ENCODE peak calls at places on chromosomes 12 and 14, in five cellular contexts. R is AG10803, Z is fibroblast of mammary gland, A is GM23248, S is AG04450. G is an unnamed sample.
A peak's percentile ranks its signal among the peaks of the same experiment; 100 is the strongest.

GRCh38 chr14:77761205-77761931 is 412 bp upstream of the SNW1 start:
- DNase-seq in R (peak; percentile 65), Z (peak; percentile 93), A (peak; percentile 79), S (no peak), G (peak; percentile 24)

GRCh38 chr12:20220339-20220738 is 148.0 kb upstream of the PDE3A start:
- DNase-seq in R (peak; percentile 27), Z (peak; percentile 73), A (peak; percentile 44), S (no peak), G (peak; percentile 31)

GRCh38 chr12:64010069-64010686 is 165.7 kb downstream of the SRGAP1 start:
- DNase-seq in R (peak; percentile 48), Z (peak; percentile 75), A (peak; percentile 86), S (peak; percentile 65), G (peak; percentile 94)

GRCh38 chr14:73746540-73747385 is 32.6 kb upstream of the PNMA1 start:
- DNase-seq in R (no peak), Z (no peak), A (no peak), S (no peak), G (no peak)

GRCh38 chr14:74083784-74084276 is 423 bp downstream of the ALDH6A1 start:
- DNase-seq in R (no peak), Z (no peak), A (no peak), S (no peak), G (no peak)

GRCh38 chr14:68781161-68782021 is 11.5 kb downstream of the ZFP36L1 start:
- DNase-seq in R (no peak), Z (no peak), A (no peak), S (no peak), G (no peak)

GRCh38 chr12:32198555-32198954 is 91.9 kb downstream of the BICD1 start:
- DNase-seq in R (peak; percentile 13), Z (peak; percentile 73), A (peak; percentile 81), S (no peak), G (peak; percentile 27)

GRCh38 chr14:96268426-96269358 is 12.7 kb downstream of the BDKRB1 start:
- DNase-seq in R (peak; percentile 94), Z (peak; percentile 98), A (peak; percentile 99), S (peak; percentile 88), G (peak; percentile 96)

GRCh38 chr12:27176765-27177164 is 67.3 kb upstream of the STK38L start:
- DNase-seq in R (peak; percentile 65), Z (peak; percentile 89), A (peak; percentile 74), S (no peak), G (peak; percentile 75)

GRCh38 chr12:68119724-68120211 is 39.8 kb downstream of the IFNG start:
- DNase-seq in R (no peak), Z (no peak), A (no peak), S (no peak), G (peak; percentile 2)

GRCh38 chr14:20823859-20824258 is 21.2 kb upstream of the RNASE1 start:
- DNase-seq in R (no peak), Z (no peak), A (no peak), S (no peak), G (no peak)

GRCh38 chr12:105968025-105968424 is 170.7 kb downstream of the NUAK1 start:
- DNase-seq in R (no peak), Z (no peak), A (peak; percentile 18), S (no peak), G (no peak)

GRCh38 chr12:28603801-28604200 is 413.5 kb downstream of the CCDC91 start:
- DNase-seq in R (no peak), Z (peak; percentile 12), A (no peak), S (no peak), G (no peak)

DNA sequence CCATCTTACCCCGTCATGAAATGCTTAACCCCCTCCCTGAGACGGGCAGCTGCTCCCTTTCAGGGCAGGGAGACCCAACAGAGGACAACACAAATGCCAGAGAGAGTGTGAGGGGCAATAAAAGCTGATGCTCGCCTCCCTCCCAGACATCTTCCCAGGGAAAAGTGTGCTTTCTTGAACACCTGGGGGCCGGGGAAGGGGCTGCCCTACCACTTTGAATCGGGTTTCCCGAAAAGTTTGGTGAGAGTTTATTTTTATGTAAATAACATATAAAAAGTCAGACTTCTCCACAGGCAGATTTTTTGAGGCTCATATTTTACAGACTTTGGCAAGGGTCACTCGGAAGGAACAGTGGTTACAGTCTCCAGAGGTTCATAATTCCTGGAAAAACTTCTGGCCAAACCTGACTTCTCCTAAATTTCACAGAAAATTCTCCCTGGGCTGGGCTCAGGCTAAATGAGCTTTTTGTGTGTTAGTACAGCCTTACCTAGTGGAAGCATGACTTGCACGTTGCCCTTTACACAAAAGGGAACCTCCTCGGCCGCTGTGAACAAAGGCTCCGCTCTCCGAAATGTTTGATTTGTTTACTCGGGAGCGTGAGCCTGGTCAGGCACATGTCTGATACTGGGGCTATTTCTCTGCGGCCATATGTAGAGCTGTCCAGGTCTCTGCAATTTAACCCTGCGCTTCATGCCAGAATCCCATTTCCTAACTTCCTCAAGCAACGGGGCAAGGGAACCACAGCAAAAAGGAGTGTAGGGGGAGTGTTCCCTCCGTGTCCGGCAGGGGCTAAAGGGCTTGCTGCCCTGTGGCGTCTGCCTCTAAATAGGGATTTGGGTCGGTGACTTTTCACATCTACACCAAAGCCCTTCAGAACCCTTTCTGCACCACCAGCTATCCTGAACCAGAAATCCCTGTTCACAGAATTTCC is 3.4 kb downstream of the RTL1 start:
- DNase-seq in R (no peak), Z (no peak), A (peak; percentile 7), S (no peak), G (no peak)
- H3K4me3 ChIP-seq in R (no peak overlapping the region), Z (no peak overlapping the region), A (no peak overlapping the region), S (no peak overlapping the region), G (no peak overlapping the region)

DNA sequence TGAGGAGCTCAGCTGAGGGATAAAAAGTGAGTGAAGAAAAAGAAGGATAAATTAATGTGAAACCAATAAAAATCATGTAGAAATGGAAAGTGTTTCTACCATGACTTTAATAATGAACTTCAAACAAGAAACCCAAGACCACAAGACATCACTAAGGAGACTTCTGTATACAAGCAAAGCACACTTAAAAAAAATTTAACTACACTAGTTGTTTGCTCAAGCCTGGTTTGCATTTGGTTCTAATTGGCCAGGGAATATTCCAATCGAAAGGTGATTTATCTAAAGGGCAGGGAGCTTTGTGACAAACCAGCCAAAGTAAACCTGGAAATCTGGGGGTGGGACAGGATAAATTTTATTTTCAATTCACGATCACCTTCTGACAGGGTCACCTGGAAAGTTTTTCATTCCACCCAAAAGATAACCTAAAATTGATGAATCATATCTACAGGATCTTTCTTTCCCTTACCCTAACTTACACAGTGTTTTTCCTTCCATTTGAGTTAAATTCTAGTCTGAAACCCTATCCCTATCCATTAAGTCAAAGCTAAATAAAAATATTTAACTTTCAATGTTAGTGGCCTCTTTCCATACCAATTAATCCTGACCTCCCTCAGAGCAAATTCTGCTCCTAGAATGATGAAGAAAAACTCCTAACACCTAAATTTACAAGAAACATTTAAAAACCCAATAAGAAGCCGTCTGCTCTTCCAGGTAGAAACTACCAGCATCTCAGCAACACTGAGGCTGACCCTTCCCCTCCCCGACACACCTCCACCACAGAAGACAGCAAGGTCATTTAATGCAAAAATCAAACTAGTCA is 2.5 kb downstream of the EGLN3 start:
- DNase-seq in R (no peak), Z (no peak), A (no peak), S (no peak), G (no peak)
- H3K4me3 ChIP-seq in R (no peak overlapping the region), Z (no peak overlapping the region), A (no peak overlapping the region), S (no peak overlapping the region), G (no peak overlapping the region)

DNA sequence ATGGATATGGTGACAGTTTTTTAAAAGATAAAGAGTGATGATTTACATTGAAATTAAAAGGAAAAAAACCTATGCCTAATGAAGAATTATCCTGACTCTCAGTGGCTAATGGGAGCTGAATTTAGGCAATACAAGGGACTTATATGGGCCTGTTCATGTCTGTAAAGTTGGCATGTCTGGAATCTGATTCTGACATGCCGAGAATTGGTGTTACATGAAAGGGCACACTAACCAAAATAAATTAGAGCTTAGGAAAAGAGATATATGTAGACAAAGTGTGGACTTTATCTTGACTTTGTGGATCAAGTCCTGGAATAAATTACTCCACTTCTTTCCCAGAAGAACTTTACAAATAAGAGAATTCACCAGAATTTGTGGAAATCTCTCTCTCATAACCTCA is 1.1 kb downstream of the TDG start:
- DNase-seq in R (peak; percentile 38), Z (no peak), A (peak; percentile 35), S (no peak), G (no peak)
- H3K4me3 ChIP-seq in R (peak overlapping the region; percentile 97), Z (peak overlapping the region; percentile 100), A (peak overlapping the region; percentile 99), S (peak overlapping the region; percentile 95), G (peak overlapping the region; percentile 92)

DNA sequence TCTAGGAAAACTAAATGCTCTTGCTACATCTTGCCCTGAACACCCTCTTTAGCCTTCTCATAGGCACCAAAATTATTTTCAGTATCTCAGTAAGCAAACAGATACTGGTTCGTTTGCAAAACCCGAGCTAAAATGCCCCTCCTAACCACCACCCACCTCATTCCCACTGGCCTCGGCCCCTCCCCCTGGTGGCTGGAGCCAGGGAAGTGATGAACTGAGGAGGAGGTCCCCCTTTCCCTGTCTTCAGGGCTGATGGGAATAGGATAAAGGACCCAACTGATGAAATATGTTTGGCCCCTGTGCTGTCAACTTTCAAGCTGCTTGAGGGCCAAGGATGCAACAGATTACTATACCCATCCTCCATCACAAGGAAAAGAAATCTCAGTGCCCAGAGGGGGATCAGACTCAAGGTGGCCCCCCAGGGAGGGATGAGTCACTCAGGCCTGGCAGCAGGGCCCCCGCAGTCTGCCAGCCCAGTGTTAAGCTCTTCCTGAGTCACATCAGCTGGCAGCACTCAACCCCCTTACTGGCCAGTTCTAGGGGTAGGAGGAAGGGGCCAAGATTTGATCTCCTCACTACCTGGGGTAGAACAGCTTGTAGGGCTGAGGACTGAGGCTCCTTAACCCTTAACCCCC is 1.7 kb downstream of the ANKRD52 start:
- DNase-seq in R (peak; percentile 46), Z (peak; percentile 67), A (peak; percentile 82), S (no peak), G (peak; percentile 26)
- H3K4me3 ChIP-seq in R (peak overlapping the region; percentile 90), Z (peak overlapping the region; percentile 84), A (peak overlapping the region; percentile 96), S (peak overlapping the region; percentile 77), G (peak overlapping the region; percentile 94)

GRCh38 chr14:50229646-50230045 is 1.7 kb downstream of the SOS2 start:
- DNase-seq in R (no peak), Z (no peak), A (no peak), S (no peak), G (no peak)
- H3K4me3 ChIP-seq in R (peak overlapping the region; percentile 67), Z (peak overlapping the region; percentile 58), A (peak overlapping the region; percentile 91), S (peak overlapping the region; percentile 77), G (peak overlapping the region; percentile 93)

DNA sequence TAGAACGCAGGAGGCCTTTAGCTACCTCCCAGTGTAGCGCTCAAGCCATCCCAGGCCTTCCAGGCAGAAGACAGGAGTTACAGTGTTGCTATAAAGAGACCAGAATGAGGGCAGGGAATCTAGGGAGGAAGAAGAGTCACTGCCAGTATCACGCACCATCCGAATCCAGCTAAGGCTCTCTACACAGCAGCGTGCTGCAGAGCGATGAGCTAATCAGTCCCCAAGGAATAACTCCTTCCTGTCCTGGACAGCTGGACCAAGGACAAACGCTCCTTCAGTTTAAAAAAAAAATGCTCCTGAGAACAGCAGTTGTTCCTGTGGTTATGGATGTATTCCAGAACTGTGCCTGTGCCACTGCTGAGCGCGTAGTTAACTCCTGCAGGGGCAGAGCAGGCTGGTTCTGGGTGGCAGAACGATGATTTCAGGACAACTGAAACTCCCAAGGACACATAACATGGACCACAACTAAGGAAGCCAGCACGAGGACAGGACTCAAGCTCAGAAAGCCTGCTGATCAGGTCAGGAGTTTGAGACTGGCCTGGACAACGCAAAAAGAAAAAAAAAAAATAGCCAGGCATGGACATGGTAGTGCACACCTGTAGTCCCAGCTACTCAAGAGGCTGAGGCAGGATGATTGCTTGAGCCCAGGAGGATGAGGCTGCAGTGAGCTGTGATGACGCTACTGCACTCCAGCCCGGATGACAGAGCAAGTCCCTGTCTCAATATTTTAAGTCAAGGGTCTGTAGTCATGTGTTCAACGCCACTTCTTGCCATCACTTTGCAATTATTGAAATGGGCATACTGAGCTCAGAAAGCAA is 2.6 kb downstream of the IFFO1 start:
- DNase-seq in R (peak; percentile 97), Z (peak; percentile 94), A (peak; percentile 97), S (no peak), G (peak; percentile 56)
- H3K4me3 ChIP-seq in R (peak overlapping the region; percentile 49), Z (peak overlapping the region; percentile 68), A (peak overlapping the region; percentile 89), S (peak overlapping the region; percentile 84), G (peak overlapping the region; percentile 2)